ENCODE peak calls at places on chromosomes 5 and 9, in five cellular contexts. U, O, A, Y and Q are unnamed samples.

GRCh38 chr9:89623925-89624420 is 19.2 kb downstream of the GADD45G start:
- DNase-seq in U (no peak), O (no peak), A (no peak), Y (no peak), Q (no peak)

GRCh38 chr5:77218263-77218662 is 7.8 kb downstream of the PDE8B start:
- DNase-seq in U (no peak), O (no peak), A (no peak), Y (no peak), Q (peak; percentile 47)

GRCh38 chr5:140108093-140109049 is 5.5 kb upstream of the PURA start:
- DNase-seq in U (no peak), O (peak; percentile 60), A (no peak), Y (no peak), Q (peak; percentile 58)

GRCh38 chr5:173618927-173619519 is 2.6 kb upstream of the BOD1 start:
- DNase-seq in U (peak; percentile 35), O (no peak), A (peak; percentile 54), Y (peak; percentile 47), Q (peak; percentile 68)

GRCh38 chr5:33594006-33594405 is 153.2 kb downstream of the TARS1 start:
- DNase-seq in U (no peak), O (no peak), A (no peak), Y (no peak), Q (no peak)

GRCh38 chr9:135302329-135303279 is 177.0 kb upstream of the PPP1R26 start:
- DNase-seq in U (no peak), O (peak; percentile 29), A (no peak), Y (no peak), Q (peak; percentile 15)

GRCh38 chr9:20321683-20322082 is 300.6 kb downstream of the MLLT3 start:
- DNase-seq in U (no peak), O (no peak), A (no peak), Y (no peak), Q (no peak)

GRCh38 chr5:17441351-17441750 is 56.7 kb upstream of the TAF11L2 start:
- DNase-seq in U (no peak), O (no peak), A (no peak), Y (no peak), Q (no peak)

DNA sequence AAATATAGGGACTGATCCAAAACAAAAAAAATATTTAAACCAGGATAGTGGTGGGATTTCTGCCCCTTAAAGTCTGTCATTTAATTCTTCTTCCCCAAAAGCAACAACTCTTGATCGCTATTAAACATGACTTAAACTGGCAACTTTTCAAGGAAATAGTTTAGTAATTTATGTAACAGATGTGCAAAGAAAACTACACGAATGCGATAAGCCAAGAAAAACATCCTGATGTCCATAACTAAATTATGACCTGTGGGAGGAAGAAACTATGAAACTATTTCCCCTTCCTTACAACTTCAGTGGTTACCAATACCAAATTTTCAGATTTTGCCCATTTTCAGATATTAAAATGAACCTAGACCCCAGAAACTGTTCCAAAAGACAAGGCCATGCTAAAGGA is 31.5 kb downstream of the CLINT1 start:
- DNase-seq in U (no peak), O (no peak), A (no peak), Y (no peak), Q (no peak)
- TF ChIP-seq JUND in U (no peak), O (no peak), A (no peak), Y (no peak), Q (no peak)

GRCh38 chr5:40106847-40107246 is 572.9 kb upstream of the PTGER4 start:
- DNase-seq in U (no peak), O (no peak), A (no peak), Y (no peak), Q (no peak)
- H2AFZ ChIP-seq in U (no peak overlapping the region), O (no peak overlapping the region), A (no peak overlapping the region), Y (no peak overlapping the region), Q (no peak overlapping the region)

GRCh38 chr5:151023047-151023615 is 2.7 kb downstream of the GPX3 start:
- DNase-seq in U (peak; percentile 71), O (no peak), A (no peak), Y (no peak), Q (no peak)

GRCh38 chr5:151024894-151025606 is 4.7 kb downstream of the GPX3 start:
- DNase-seq in U (no peak), O (no peak), A (no peak), Y (no peak), Q (no peak)

GRCh38 chr5:151022511-151023018 is 2.2 kb downstream of the GPX3 start:
- DNase-seq in U (peak; percentile 52), O (no peak), A (no peak), Y (no peak), Q (no peak)

GRCh38 chr5:151024440-151024839 is 4.0 kb downstream of the GPX3 start:
- DNase-seq in U (no peak), O (no peak), A (no peak), Y (no peak), Q (no peak)

GRCh38 chr5:151023651-151024050 is 3.3 kb downstream of the GPX3 start:
- DNase-seq in U (peak; percentile 38), O (no peak), A (no peak), Y (no peak), Q (no peak)
- TF ChIP-seq RFX5 in U (no peak), O (no peak), A (no peak), Y (no peak), Q (no peak)

DNA sequence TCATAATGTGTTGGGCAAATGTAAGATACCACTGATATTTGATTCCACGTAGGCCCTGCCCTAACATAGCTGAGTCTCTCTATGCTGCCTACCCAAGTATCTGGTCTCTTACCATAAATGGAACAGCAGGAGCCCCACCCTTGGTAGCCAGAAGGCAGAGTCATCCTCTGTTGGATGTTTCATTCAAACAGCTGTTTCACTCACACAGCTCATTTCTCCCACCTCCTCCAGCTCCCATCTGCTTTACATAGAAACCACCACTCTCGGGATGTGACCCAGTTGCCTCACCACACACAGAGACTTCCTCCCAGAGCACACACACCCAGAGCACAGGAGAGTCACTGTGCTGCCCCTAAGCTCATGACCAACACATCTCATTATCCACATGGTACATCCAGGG is 165.3 kb downstream of the TMEM167A start:
- DNase-seq in U (no peak), O (no peak), A (no peak), Y (no peak), Q (no peak)
- TF ChIP-seq JUND in U (no peak), O (no peak), A (no peak), Y (no peak), Q (no peak)

GRCh38 chr5:44809956-44810276 is 1.2 kb downstream of the MRPS30 start:
- DNase-seq in U (no peak), O (no peak), A (no peak), Y (no peak), Q (no peak)
- H2AFZ ChIP-seq in U (peak overlapping the region; percentile 95), O (no peak overlapping the region), A (no peak overlapping the region), Y (no peak overlapping the region), Q (peak overlapping the region; percentile 86)

DNA sequence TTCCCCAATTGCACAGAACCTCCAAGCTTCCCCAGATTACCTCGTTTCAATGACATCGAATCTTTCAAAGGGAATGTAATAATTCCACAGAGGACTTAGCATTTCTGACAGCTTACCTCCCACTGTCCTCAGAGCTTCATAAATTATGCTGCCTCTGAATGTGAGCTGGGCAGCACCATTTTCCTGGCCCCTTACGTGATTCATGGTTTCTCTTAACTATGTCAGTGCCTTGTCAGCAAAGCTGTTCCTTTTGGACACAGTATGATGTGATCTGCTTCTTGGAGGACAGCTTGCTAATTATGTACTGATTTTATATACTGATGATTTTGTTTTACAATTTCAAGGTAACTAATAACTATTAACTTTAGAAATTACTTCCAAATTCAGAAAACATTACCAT is 27.7 kb upstream of the SSBP2 start:
- DNase-seq in U (no peak), O (no peak), A (no peak), Y (no peak), Q (no peak)
- TF ChIP-seq RFX5 in U (no peak), O (no peak), A (no peak), Y (no peak), Q (no peak)

GRCh38 chr9:106869458-106869857 is 6.5 kb downstream of the ZNF462 start:
- DNase-seq in U (no peak), O (no peak), A (no peak), Y (no peak), Q (no peak)

GRCh38 chr9:106868096-106868495 is 5.1 kb downstream of the ZNF462 start:
- DNase-seq in U (no peak), O (no peak), A (no peak), Y (no peak), Q (no peak)

GRCh38 chr9:106868565-106868964 is 5.6 kb downstream of the ZNF462 start:
- DNase-seq in U (no peak), O (no peak), A (no peak), Y (no peak), Q (no peak)

GRCh38 chr9:106866243-106866642 is 3.3 kb downstream of the ZNF462 start:
- DNase-seq in U (no peak), O (no peak), A (no peak), Y (peak; percentile 45), Q (no peak)

GRCh38 chr9:106869028-106869427 is 6.1 kb downstream of the ZNF462 start:
- DNase-seq in U (no peak), O (no peak), A (no peak), Y (no peak), Q (no peak)
- TF ChIP-seq JUND in U (no peak), O (no peak), A (no peak), Y (no peak), Q (no peak)

DNA sequence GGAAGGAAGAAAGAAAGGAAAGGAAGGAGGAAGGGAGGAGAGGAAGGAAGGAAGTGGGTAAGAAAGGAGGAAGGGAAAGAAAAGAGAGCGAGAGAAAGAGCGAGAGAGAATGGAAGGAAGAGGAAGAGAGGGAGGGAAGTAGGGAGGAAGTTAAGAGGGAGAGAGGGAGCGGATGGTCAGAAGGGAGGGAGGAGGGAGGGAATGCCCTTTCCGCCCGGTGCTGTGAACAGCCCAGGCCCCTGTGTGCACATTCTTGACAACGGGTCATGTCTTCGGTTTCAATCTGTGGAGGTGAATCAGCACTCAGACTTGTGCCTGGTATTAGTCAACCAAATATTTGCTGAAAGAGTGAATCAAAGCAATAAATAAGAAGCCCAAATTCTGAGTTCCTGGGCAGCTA is 39.2 kb downstream of the PRUNE2 start:
- DNase-seq in U (no peak), O (no peak), A (no peak), Y (no peak), Q (no peak)
- H2AFZ ChIP-seq in U (no peak overlapping the region), O (no peak overlapping the region), A (no peak overlapping the region), Y (no peak overlapping the region), Q (peak overlapping the region; percentile 61)